ENCODE peak calls at places on chromosomes 4 and X, in four cellular contexts. D, Y, F and B are unnamed samples.

GRCh38 chr4:80335226-80335553 is 340 bp upstream of the CFAP299 start:
- DNase-seq in D (no peak), F (no peak), Y (no peak), B (no peak)

GRCh38 chr4:126647320-126647719 is 985.4 kb upstream of the INTU start:
- DNase-seq in F (no peak), Y (no peak), D (no peak), B (no peak)

GRCh38 chr4:21134994-21135393 is 434.7 kb downstream of the PACRGL start:
- DNase-seq in F (no peak), D (no peak), Y (no peak), B (peak)

GRCh38 chrX:153861733-153862300 is 24.2 kb downstream of the L1CAM start:
- DNase-seq in D (no peak), F (no peak), Y (no peak), B (no peak)

GRCh38 chr4:122806981-122807679 is 19.5 kb upstream of the FGF2 start:
- DNase-seq in Y (no peak), D (no peak), F (no peak), B (peak)

GRCh38 chr4:30755306-30755705 is 35.1 kb downstream of the PCDH7 start:
- DNase-seq in D (no peak), F (no peak), Y (no peak), B (no peak)

GRCh38 chr4:110823251-110823650 is 200.4 kb upstream of the PITX2 start:
- DNase-seq in D (peak), Y (no peak), F (no peak), B (no peak)

GRCh38 chrX:17459008-17459407 is 84.0 kb downstream of the NHS start:
- DNase-seq in Y (no peak), D (peak), F (no peak), B (peak)

GRCh38 chrX:2614911-2615310 is 76.2 kb upstream of the CD99 start:
- DNase-seq in D (peak), Y (no peak), F (no peak), B (peak)

GRCh38 chrX:1533083-1533482 is 3.9 kb downstream of the P2RY8 start:
- DNase-seq in Y (no peak), D (no peak), F (no peak), B (no peak)

GRCh38 chrX:1536712-1537030 is 314 bp downstream of the P2RY8 start:
- DNase-seq in D (no peak), F (no peak), Y (no peak), B (no peak)

GRCh38 chrX:1534321-1535168 is 2.4 kb downstream of the P2RY8 start:
- DNase-seq in D (no peak), Y (no peak), F (peak), B (no peak)

GRCh38 chrX:1535241-1536041 is 1.5 kb downstream of the P2RY8 start:
- DNase-seq in F (peak), Y (no peak), D (no peak), B (no peak)

GRCh38 chrX:1537031-1537715 is at the start of gene P2RY8:
- DNase-seq in Y (peak), D (no peak), F (peak), B (peak)
- H3K4me3 ChIP-seq in Y (no peak), D (no peak), F (peak), B (no peak)

DNA sequence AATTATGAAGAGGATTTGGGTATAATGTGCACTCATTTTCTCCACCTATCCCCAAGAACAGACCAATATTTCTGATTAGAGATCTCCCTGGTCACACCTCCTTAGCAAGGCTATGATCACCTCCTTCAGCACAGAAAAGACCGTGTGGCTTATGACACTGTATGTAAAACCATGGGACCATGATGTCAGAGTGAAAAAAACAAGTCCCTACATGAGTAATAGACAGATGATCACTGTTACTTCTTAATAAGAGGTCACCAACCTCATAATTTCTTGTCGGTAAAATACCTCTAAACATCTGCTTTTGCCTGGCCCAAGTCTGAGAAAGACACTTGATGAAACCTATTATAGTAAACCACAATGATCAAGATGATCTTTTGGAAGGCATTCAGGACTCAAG is 330.6 kb upstream of the F9 start:
- DNase-seq in D (peak), F (no peak), Y (no peak), B (no peak)
- H3K4me3 ChIP-seq in D (no peak), F (no peak), Y (no peak), B (no peak)

DNA sequence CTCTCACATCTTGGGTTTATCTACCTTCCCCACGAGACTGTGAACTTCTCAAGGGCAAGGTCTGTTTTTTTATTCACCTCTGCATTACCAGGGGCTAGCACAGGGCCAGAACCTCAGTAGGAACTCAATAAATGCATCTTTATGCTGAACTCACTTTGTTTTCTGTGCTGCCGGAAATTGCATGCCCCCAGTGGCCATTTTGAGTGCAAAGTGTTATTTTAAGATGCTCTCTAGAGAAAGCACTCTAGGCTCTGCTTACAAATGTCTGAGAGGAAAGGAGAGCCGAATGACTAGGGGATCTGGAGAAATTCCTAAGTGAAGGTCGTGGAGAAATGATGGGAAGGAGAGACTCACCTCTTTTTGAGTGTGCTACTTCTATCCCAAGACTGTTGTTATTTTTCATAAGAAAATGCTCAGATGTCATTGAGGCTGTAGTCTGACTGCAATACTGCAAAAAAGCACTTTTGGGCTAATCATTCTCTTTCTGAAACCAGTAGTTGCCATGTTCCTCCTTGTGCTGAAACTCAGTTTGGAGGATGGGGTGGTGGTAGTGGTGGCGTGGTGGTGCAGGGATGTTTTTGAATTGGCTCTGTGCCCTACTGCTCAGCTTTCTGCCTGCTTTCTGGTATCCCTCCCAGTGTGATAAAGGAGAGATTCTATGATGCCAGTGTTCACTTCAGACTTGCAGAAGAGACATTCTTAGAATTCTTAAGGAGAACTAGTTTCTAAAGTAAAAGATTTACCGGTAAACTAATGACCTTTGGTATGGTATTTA is 41.3 kb downstream of the DOCK11 start:
- DNase-seq in D (peak), Y (no peak), F (peak), B (peak)
- H3K4me3 ChIP-seq in D (no peak), Y (no peak), F (no peak), B (no peak)

DNA sequence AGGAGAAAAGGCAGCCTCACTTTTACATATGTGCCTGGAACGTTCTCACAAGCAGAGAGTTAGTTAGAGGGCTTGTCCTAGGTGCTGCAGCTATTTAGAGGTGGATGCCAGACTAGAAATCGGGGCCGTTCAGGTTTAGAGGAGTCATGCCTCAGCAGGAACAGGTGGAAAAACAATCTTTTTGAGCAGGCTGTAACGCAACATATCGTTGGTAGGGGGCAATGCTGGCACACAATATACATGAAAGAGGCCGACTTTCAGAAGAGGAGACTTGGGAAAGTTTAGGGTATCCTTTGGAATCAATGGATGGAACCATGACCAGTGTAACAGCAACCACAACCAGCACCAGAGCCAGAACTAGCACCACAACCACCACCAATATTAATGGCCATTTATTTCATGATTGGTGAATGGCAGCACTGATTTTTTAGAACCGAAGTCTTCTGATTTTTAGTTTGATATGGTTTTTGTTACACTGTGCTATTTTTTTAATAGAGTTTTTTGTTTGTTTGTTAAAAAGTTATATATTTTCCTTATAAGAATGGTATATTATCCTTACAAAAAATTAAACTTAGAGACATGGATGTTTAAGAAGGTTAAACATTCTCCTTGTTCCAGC is 14.9 kb upstream of the PAQR3 start:
- DNase-seq in D (no peak), F (no peak), Y (no peak), B (peak)
- H3K4me3 ChIP-seq in D (no peak), F (no peak), Y (no peak), B (no peak)

GRCh38 chrX:118823263-118824172 is at the start of gene ZCCHC12:
- DNase-seq in F (peak), Y (peak), D (peak), B (peak)
- H3K4me3 ChIP-seq in F (no peak), Y (peak), D (peak), B (peak)

DNA sequence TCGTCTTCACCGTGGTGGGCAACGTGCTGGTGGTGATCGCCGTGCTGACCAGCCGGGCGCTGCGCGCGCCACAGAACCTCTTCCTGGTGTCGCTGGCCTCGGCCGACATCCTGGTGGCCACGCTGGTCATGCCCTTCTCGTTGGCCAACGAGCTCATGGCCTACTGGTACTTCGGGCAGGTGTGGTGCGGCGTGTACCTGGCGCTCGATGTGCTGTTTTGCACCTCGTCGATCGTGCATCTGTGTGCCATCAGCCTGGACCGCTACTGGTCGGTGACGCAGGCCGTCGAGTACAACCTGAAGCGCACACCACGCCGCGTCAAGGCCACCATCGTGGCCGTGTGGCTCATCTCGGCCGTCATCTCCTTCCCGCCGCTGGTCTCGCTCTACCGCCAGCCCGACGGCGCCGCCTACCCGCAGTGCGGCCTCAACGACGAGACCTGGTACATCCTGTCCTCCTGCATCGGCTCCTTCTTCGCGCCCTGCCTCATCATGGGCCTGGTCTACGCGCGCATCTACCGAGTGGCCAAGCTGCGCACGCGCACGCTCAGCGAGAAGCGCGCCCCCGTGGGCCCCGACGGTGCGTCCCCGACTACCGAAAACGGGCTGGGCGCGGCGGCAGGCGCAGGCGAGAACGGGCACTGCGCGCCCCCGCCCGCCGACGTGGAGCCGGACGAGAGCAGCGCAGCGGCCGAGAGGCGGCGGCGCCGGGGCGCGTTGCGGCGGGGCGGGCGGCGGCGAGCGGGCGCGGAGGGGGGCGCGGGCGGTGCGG is 791 bp downstream of the ADRA2C start:
- DNase-seq in F (no peak), Y (no peak), D (no peak), B (no peak)
- H3K4me3 ChIP-seq in F (no peak), Y (peak), D (no peak), B (no peak)